ENCODE peak calls at places on chromosome 11, in six cellular contexts. Y is tibial nerve, N is GM23338, G is body of pancreas, J is lower leg skin, U is astrocyte of the spinal cord. L is an unnamed sample.

GRCh38 chr11:22456993-22457748 is 119.0 kb downstream of the SLC17A6 start:
- DNase-seq in Y (no peak), N (no peak), G (peak), J (no peak), U (no peak), L (no peak)

GRCh38 chr11:12269446-12270214 is 107.7 kb upstream of the PARVA start:
- DNase-seq in Y (no peak), N (no peak), G (no peak), J (no peak), U (no peak), L (no peak)

GRCh38 chr11:30147293-30147692 is 83.5 kb upstream of the FSHB start:
- DNase-seq in Y (no peak), N (peak), G (no peak), J (no peak), U (no peak), L (no peak)

GRCh38 chr11:110032957-110033570 is 60.1 kb upstream of the ZC3H12C start:
- DNase-seq in Y (no peak), N (no peak), G (no peak), J (no peak), U (no peak), L (no peak)

GRCh38 chr11:85784907-85785306 is 26.0 kb downstream of the SYTL2 start:
- DNase-seq in Y (no peak), N (peak), G (no peak), J (no peak), U (no peak), L (no peak)

GRCh38 chr11:1146311-1146864 is 11.4 kb upstream of the MUC5AC start:
- DNase-seq in Y (no peak), N (no peak), G (no peak), J (peak), U (no peak), L (no peak)

GRCh38 chr11:61004037-61004641 is 32.7 kb downstream of the CD6 start:
- DNase-seq in Y (no peak), N (no peak), G (no peak), J (no peak), U (peak), L (no peak)

GRCh38 chr11:128407962-128408361 is 179.4 kb downstream of the ETS1 start:
- DNase-seq in Y (no peak), N (no peak), G (no peak), J (no peak), U (peak), L (no peak)

GRCh38 chr11:74288161-74288560 is 23.3 kb downstream of the P4HA3 start:
- DNase-seq in Y (no peak), N (no peak), G (no peak), J (no peak), U (peak), L (no peak)

GRCh38 chr11:61587541-61587941 is 6.7 kb upstream of the SYT7 start:
- DNase-seq in Y (no peak), N (peak), G (peak), J (peak), U (no peak), L (peak)

GRCh38 chr11:77287615-77288273 is 13.7 kb downstream of the GDPD4 start:
- DNase-seq in Y (no peak), N (no peak), G (no peak), J (no peak), U (peak), L (no peak)

GRCh38 chr11:78138694-78139421 is 568 bp downstream of the ALG8 start:
- DNase-seq in Y (no peak), N (peak), G (no peak), J (peak), U (peak), L (peak)

GRCh38 chr11:95568236-95568635 is 221.3 kb downstream of the FAM76B start:
- DNase-seq in Y (no peak), N (no peak), G (no peak), J (no peak), U (no peak), L (no peak)

GRCh38 chr11:18365736-18366135 is 28.6 kb upstream of the LDHA start:
- DNase-seq in Y (no peak), N (no peak), G (no peak), J (no peak), U (no peak), L (no peak)

GRCh38 chr11:48036011-48036410 is 55.7 kb downstream of the PTPRJ start:
- DNase-seq in Y (no peak), N (peak), G (no peak), J (no peak), U (no peak), L (peak)

GRCh38 chr11:34068098-34068497 is 16.6 kb downstream of the CAPRIN1 start:
- DNase-seq in Y (no peak), N (no peak), G (no peak), J (no peak), U (peak), L (no peak)

GRCh38 chr11:69436041-69436982 is 45.2 kb upstream of the LINC01488 start:
- DNase-seq in Y (no peak), N (no peak), G (no peak), J (no peak), U (no peak), L (no peak)

GRCh38 chr11:29211205-29211604 is 805.6 kb downstream of the KCNA4 start:
- DNase-seq in Y (no peak), N (no peak), G (no peak), J (no peak), U (no peak), L (no peak)

GRCh38 chr11:623349-623869 is 1.3 kb downstream of the CDHR5 start:
- DNase-seq in Y (no peak), N (no peak), G (no peak), J (no peak), U (no peak), L (no peak)

GRCh38 chr11:109155291-109155690 is 266.7 kb upstream of the C11orf87 start:
- DNase-seq in Y (no peak), N (no peak), G (no peak), J (no peak), U (no peak), L (no peak)

GRCh38 chr11:72741429-72741833 is 10.8 kb downstream of the ARAP1 start:
- DNase-seq in Y (no peak), N (peak), G (no peak), J (no peak), U (no peak), L (peak)

GRCh38 chr11:133064152-133064877 is 468.0 kb downstream of the OPCML start:
- DNase-seq in Y (peak), N (peak), G (peak), J (peak), U (peak), L (peak)

GRCh38 chr11:121082670-121083069 is 18.4 kb upstream of the TECTA start:
- DNase-seq in Y (no peak), N (peak), G (no peak), J (no peak), U (no peak), L (peak)

GRCh38 chr11:132601863-132602262 is 930.4 kb downstream of the OPCML start:
- DNase-seq in Y (no peak), N (no peak), G (no peak), J (no peak), U (no peak), L (no peak)

GRCh38 chr11:112584674-112585073 is 324.0 kb upstream of the PLET1 start:
- DNase-seq in Y (no peak), N (peak), G (no peak), J (no peak), U (no peak), L (peak)

GRCh38 chr11:122668562-122669090 is 13.1 kb downstream of the UBASH3B start:
- DNase-seq in Y (no peak), N (no peak), G (no peak), J (no peak), U (peak), L (no peak)

GRCh38 chr11:61011950-61012830 is 40.7 kb downstream of the CD6 start:
- DNase-seq in Y (no peak), N (no peak), G (no peak), J (no peak), U (peak), L (no peak)

GRCh38 chr11:12884751-12885318 is 124.3 kb upstream of the RASSF10 start:
- DNase-seq in Y (no peak), N (no peak), G (no peak), J (no peak), U (peak), L (no peak)

GRCh38 chr11:61071880-61072279 is 30.4 kb upstream of the CD5 start:
- DNase-seq in Y (no peak), N (no peak), G (no peak), J (no peak), U (peak), L (no peak)

GRCh38 chr11:17747131-17747955 is 12.8 kb downstream of the KCNC1 start:
- DNase-seq in Y (no peak), N (no peak), G (no peak), J (no peak), U (no peak), L (no peak)

GRCh38 chr11:122781378-122782040 is 56.8 kb upstream of the CRTAM start:
- DNase-seq in Y (peak), N (peak), G (peak), J (peak), U (peak), L (peak)

GRCh38 chr11:28400236-28401100 is 292.3 kb downstream of the METTL15 start:
- DNase-seq in Y (no peak), N (no peak), G (no peak), J (no peak), U (peak), L (no peak)

GRCh38 chr11:39365809-39366436 is 2093.5 kb downstream of the LRRC4C start:
- DNase-seq in Y (no peak), N (peak), G (no peak), J (no peak), U (peak), L (no peak)

GRCh38 chr11:123558536-123559315 is 95.7 kb downstream of the SCN3B start:
- DNase-seq in Y (no peak), N (no peak), G (no peak), J (no peak), U (no peak), L (no peak)

GRCh38 chr11:59267738-59268475 is 55.2 kb upstream of the MPEG1 start:
- DNase-seq in Y (no peak), N (no peak), G (no peak), J (no peak), U (no peak), L (no peak)

GRCh38 chr11:14446701-14447169 is 52.9 kb downstream of the COPB1 start:
- DNase-seq in Y (no peak), N (no peak), G (no peak), J (no peak), U (peak), L (no peak)

DNA sequence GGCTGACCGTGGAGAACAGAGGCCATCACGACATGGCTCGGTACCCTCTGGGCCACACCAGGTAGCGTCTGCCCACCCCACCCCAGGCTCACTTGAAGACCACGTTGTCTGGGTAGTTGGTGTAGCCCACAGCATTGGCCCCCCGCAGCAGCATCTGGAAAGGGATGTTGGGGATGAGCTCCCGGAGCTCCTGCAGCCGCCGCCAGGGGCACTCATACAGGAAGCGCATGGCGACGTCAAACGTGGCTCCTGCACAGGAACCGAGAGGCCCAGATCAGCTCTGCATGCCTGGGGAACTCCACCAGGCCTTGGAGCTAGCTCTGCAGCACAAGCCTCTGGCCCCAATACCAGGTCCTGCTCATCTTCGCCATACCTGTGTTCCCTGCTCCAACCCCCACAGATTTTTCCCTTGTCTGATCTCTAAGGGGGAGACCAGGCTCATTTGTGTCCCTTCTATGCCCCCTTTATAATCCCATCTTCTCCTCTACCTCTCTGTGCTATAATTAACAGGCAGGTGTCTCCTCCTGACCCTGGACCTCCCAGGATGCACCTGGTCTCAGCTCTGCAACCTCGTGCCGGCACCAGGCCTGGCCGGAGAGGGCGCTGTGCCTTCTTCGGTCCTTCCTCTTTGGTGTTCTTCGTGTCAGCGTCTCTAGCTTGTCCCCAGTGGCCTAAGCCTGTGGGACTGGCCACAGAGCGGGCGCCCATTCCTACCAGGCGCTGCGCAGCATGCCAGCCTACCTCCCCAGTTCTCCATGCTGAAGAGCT is 5.0 kb upstream of the LRFN4 start:
- DNase-seq in Y (no peak), N (peak), G (no peak), J (no peak), U (no peak), L (no peak)
- TF ChIP-seq CTCF in Y (no peak), N (peak), G (no peak), J (no peak), U (peak), L (no peak)

GRCh38 chr11:98453378-98453777 is 567.4 kb upstream of the CNTN5 start:
- DNase-seq in Y (no peak), N (no peak), G (no peak), J (no peak), U (no peak), L (no peak)

GRCh38 chr11:98456281-98456680 is 564.5 kb upstream of the CNTN5 start:
- DNase-seq in Y (no peak), N (peak), G (no peak), J (no peak), U (no peak), L (no peak)

GRCh38 chr11:98455500-98456186 is 565.1 kb upstream of the CNTN5 start:
- DNase-seq in Y (no peak), N (peak), G (no peak), J (no peak), U (no peak), L (no peak)
- TF ChIP-seq CTCF in Y (no peak), N (peak), G (no peak), J (no peak), U (no peak), L (no peak)

GRCh38 chr11:114011443-114011842 is 36.5 kb downstream of the HTR3A start:
- DNase-seq in Y (no peak), N (no peak), G (no peak), J (no peak), U (no peak), L (no peak)
- TF ChIP-seq CTCF in Y (no peak), N (no peak), G (no peak), J (no peak), U (no peak), L (no peak)

DNA sequence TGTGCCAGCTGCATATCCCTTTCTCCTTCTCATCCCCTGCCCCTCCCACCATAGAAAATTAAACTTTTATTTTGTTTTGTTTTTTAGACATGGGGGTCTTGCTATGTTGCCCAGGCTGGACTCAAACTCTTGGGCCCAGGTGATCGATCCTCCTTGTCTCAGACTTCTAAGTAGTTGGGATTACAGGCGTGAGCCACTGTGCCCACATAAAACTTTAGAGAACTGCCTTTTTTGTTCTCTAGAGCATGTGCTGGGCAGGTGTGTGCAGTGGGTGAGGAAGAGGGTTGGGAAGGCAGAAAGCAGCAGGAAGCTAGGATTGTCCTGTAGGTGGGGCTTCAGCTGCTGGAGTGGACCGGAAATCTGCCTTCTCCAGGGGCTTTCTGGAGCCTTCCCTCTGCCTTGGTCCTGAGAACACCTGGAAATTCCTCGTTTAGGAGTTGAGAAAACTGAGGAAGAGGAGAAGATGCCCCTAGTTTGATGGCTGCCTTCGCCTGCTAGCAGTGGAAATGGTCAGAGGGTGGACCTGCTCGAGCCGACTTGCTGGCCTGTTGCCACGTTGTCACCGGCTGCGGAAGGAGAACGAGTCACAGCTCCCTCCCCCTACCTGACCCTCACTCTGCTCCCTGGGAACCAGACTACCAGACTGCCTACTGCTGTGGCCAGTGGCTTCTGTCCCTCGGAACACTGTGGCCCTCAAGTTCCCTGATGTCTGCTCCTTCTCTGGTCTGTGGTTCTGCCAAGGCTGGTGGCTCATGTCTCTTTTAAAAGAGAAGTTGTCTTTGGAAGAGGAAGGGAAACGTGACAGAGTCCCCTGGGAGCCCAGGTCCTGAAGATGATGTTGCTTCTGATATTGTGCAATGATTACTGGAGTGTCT is 4.0 kb downstream of the ST14 start:
- DNase-seq in Y (no peak), N (no peak), G (peak), J (no peak), U (no peak), L (no peak)
- TF ChIP-seq CTCF in Y (no peak), N (peak), G (peak), J (no peak), U (no peak), L (no peak)

DNA sequence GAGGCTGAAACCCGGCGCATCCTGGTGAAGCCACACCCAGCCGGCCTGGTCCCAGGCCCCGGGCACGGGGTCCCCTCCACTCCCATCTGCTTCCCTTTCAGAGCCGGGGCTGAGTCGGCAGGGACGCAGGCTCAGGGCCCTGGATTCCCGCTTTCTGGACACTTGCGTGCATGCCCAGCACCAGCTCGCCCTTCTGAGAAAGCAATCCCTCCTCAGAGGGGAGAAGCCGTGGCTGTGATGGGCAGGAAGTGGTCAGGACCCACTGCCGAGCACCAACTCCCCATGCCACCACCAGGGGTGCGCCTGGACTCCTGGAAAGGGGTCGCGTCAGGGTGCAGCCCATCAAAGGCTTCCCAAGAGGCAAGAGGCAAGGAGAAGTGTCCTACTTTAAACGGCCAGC is 15.1 kb downstream of the CDKN1C start:
- DNase-seq in Y (no peak), N (peak), G (no peak), J (no peak), U (no peak), L (no peak)
- TF ChIP-seq CTCF in Y (no peak), N (peak), G (no peak), J (no peak), U (no peak), L (no peak)

GRCh38 chr11:7353100-7353499 is 101.4 kb downstream of the SYT9 start:
- DNase-seq in Y (no peak), N (peak), G (no peak), J (no peak), U (no peak), L (peak)
- TF ChIP-seq CTCF in Y (no peak), N (peak), G (peak), J (no peak), U (no peak), L (peak)

GRCh38 chr11:134332189-134332631 is 422 bp downstream of the GLB1L2 start:
- DNase-seq in Y (no peak), N (peak), G (no peak), J (peak), U (no peak), L (peak)
- TF ChIP-seq CTCF in Y (no peak), N (peak), G (no peak), J (no peak), U (no peak), L (no peak)

DNA sequence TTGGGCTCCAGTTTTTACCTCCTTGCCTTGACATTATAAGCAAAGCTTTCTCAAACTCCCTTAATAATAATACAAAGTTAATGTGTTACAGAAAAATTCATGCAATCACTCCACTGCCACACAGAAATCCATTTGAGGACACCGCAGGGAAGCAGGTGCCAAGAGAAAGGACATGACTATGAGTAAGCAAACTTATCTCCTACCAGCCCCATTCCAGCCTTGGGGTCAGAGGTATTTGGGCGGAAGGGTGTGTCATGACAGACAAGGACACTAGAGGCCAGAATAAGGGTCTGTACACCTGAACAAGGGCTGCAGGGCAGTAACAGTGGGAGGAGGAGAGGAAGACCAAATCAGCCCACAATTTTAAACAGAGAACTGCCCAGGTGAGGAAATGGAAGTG is 5.9 kb downstream of the GNG3 start:
- DNase-seq in Y (no peak), N (no peak), G (peak), J (no peak), U (no peak), L (no peak)
- TF ChIP-seq CTCF in Y (no peak), N (no peak), G (no peak), J (no peak), U (no peak), L (no peak)